ENCODE peak calls at places on chromosomes 6 and 20, in ten cellular contexts. One of them, this sample, is unnamed.

GRCh38 chr6:149319413-149319812 is 1.9 kb downstream of the TAB2 start:
- DNase-seq in NCI-H2081 treated with DMSO at 0.1 percent for 48 hours: no peak
- DNase-seq in left ventricle myocardium superior: no peak
- DNase-seq in activated naive CD4-positive, alpha-beta T cell treated with anti-CD3 and anti-CD28 coated beads, Interleukin-2, amount 50 U/mL, for 16 hours: no peak
- DNase-seq in C1 segment of cervical spinal cord: no peak
- DNase-seq in CD8-positive, alpha-beta memory T cell: no peak
- DNase-seq in GM12865: no peak
- DNase-seq in progenitor cell of endocrine pancreas: no peak
- DNase-seq in right atrium auricular region: no peak
- DNase-seq in NCI-H1436 treated with DMSO at 0.1 percent for 48 hours: no peak
- DNase-seq in this sample: no peak

GRCh38 chr6:52858416-52858815 is 17.8 kb upstream of the GSTA5 start:
- DNase-seq in NCI-H2081 treated with DMSO at 0.1 percent for 48 hours: no peak
- DNase-seq in left ventricle myocardium superior: no peak
- DNase-seq in activated naive CD4-positive, alpha-beta T cell treated with anti-CD3 and anti-CD28 coated beads, Interleukin-2, amount 50 U/mL, for 16 hours: no peak
- DNase-seq in C1 segment of cervical spinal cord: no peak
- DNase-seq in CD8-positive, alpha-beta memory T cell: no peak
- DNase-seq in GM12865: no peak
- DNase-seq in progenitor cell of endocrine pancreas: no peak
- DNase-seq in right atrium auricular region: no peak
- DNase-seq in NCI-H1436 treated with DMSO at 0.1 percent for 48 hours: no peak
- DNase-seq in this sample: no peak

GRCh38 chr20:59006167-59006863 is 739 bp downstream of the CTSZ start:
- DNase-seq in NCI-H2081 treated with DMSO at 0.1 percent for 48 hours: no peak
- DNase-seq in left ventricle myocardium superior: peak; percentile 56
- DNase-seq in activated naive CD4-positive, alpha-beta T cell treated with anti-CD3 and anti-CD28 coated beads, Interleukin-2, amount 50 U/mL, for 16 hours: no peak
- DNase-seq in C1 segment of cervical spinal cord: no peak
- DNase-seq in CD8-positive, alpha-beta memory T cell: no peak
- DNase-seq in GM12865: peak; percentile 48
- DNase-seq in progenitor cell of endocrine pancreas: no peak
- DNase-seq in right atrium auricular region: no peak
- DNase-seq in NCI-H1436 treated with DMSO at 0.1 percent for 48 hours: no peak
- DNase-seq in this sample: no peak

GRCh38 chr6:77015350-77015749 is 447.9 kb downstream of the HTR1B start:
- DNase-seq in NCI-H2081 treated with DMSO at 0.1 percent for 48 hours: no peak
- DNase-seq in left ventricle myocardium superior: no peak
- DNase-seq in activated naive CD4-positive, alpha-beta T cell treated with anti-CD3 and anti-CD28 coated beads, Interleukin-2, amount 50 U/mL, for 16 hours: no peak
- DNase-seq in C1 segment of cervical spinal cord: no peak
- DNase-seq in CD8-positive, alpha-beta memory T cell: no peak
- DNase-seq in GM12865: no peak
- DNase-seq in progenitor cell of endocrine pancreas: no peak
- DNase-seq in right atrium auricular region: no peak
- DNase-seq in NCI-H1436 treated with DMSO at 0.1 percent for 48 hours: no peak
- DNase-seq in this sample: no peak

GRCh38 chr6:155126727-155127439 is 131.8 kb downstream of the TIAM2 start:
- DNase-seq in NCI-H2081 treated with DMSO at 0.1 percent for 48 hours: no peak
- DNase-seq in left ventricle myocardium superior: no peak
- DNase-seq in activated naive CD4-positive, alpha-beta T cell treated with anti-CD3 and anti-CD28 coated beads, Interleukin-2, amount 50 U/mL, for 16 hours: peak; percentile 27
- DNase-seq in C1 segment of cervical spinal cord: peak; percentile 26
- DNase-seq in CD8-positive, alpha-beta memory T cell: no peak
- DNase-seq in GM12865: peak; percentile 20
- DNase-seq in progenitor cell of endocrine pancreas: no peak
- DNase-seq in right atrium auricular region: no peak
- DNase-seq in NCI-H1436 treated with DMSO at 0.1 percent for 48 hours: no peak
- DNase-seq in this sample: peak; percentile 45

GRCh38 chr20:2814587-2815051 is at the start of gene C20orf141:
- DNase-seq in NCI-H2081 treated with DMSO at 0.1 percent for 48 hours: no peak
- DNase-seq in left ventricle myocardium superior: no peak
- DNase-seq in activated naive CD4-positive, alpha-beta T cell treated with anti-CD3 and anti-CD28 coated beads, Interleukin-2, amount 50 U/mL, for 16 hours: no peak
- DNase-seq in C1 segment of cervical spinal cord: no peak
- DNase-seq in CD8-positive, alpha-beta memory T cell: no peak
- DNase-seq in GM12865: no peak
- DNase-seq in progenitor cell of endocrine pancreas: no peak
- DNase-seq in right atrium auricular region: no peak
- DNase-seq in NCI-H1436 treated with DMSO at 0.1 percent for 48 hours: no peak
- DNase-seq in this sample: peak; percentile 99

GRCh38 chr6:148769304-148769968 is 22.6 kb downstream of the UST start:
- DNase-seq in NCI-H2081 treated with DMSO at 0.1 percent for 48 hours: no peak
- DNase-seq in left ventricle myocardium superior: no peak
- DNase-seq in activated naive CD4-positive, alpha-beta T cell treated with anti-CD3 and anti-CD28 coated beads, Interleukin-2, amount 50 U/mL, for 16 hours: no peak
- DNase-seq in C1 segment of cervical spinal cord: no peak
- DNase-seq in CD8-positive, alpha-beta memory T cell: no peak
- DNase-seq in GM12865: no peak
- DNase-seq in progenitor cell of endocrine pancreas: no peak
- DNase-seq in right atrium auricular region: no peak
- DNase-seq in NCI-H1436 treated with DMSO at 0.1 percent for 48 hours: no peak
- DNase-seq in this sample: no peak

GRCh38 chr20:44151621-44152416 is 35.2 kb downstream of the JPH2 start:
- DNase-seq in NCI-H2081 treated with DMSO at 0.1 percent for 48 hours: no peak
- DNase-seq in left ventricle myocardium superior: peak; percentile 68
- DNase-seq in activated naive CD4-positive, alpha-beta T cell treated with anti-CD3 and anti-CD28 coated beads, Interleukin-2, amount 50 U/mL, for 16 hours: no peak
- DNase-seq in C1 segment of cervical spinal cord: no peak
- DNase-seq in CD8-positive, alpha-beta memory T cell: no peak
- DNase-seq in GM12865: no peak
- DNase-seq in progenitor cell of endocrine pancreas: no peak
- DNase-seq in right atrium auricular region: no peak
- DNase-seq in NCI-H1436 treated with DMSO at 0.1 percent for 48 hours: no peak
- DNase-seq in this sample: no peak

GRCh38 chr6:146269482-146269881 is 240.6 kb downstream of the GRM1 start:
- DNase-seq in NCI-H2081 treated with DMSO at 0.1 percent for 48 hours: no peak
- DNase-seq in left ventricle myocardium superior: no peak
- DNase-seq in activated naive CD4-positive, alpha-beta T cell treated with anti-CD3 and anti-CD28 coated beads, Interleukin-2, amount 50 U/mL, for 16 hours: no peak
- DNase-seq in C1 segment of cervical spinal cord: no peak
- DNase-seq in CD8-positive, alpha-beta memory T cell: no peak
- DNase-seq in GM12865: no peak
- DNase-seq in progenitor cell of endocrine pancreas: no peak
- DNase-seq in right atrium auricular region: no peak
- DNase-seq in NCI-H1436 treated with DMSO at 0.1 percent for 48 hours: no peak
- DNase-seq in this sample: no peak